ENCODE peak calls at places on chromosome 11, in six cellular contexts. One of them, this sample, is unnamed.

GRCh38 chr11:46246514-46246913 is 30.9 kb upstream of the CREB3L1 start:
- DNase-seq in HS-27A: no peak
- DNase-seq in T-helper 22 cell: no peak
- DNase-seq in type B pancreatic cell: no peak
- DNase-seq in activated CD8-positive, alpha-beta T cell treated with anti-CD3 and anti-CD28 coated beads for 36 hours: no peak
- DNase-seq in T-helper 9 cell: no peak
- DNase-seq in this sample: no peak

GRCh38 chr11:2689551-2690260 is 10.1 kb downstream of the KCNQ1OT1 start:
- DNase-seq in HS-27A: no peak
- DNase-seq in T-helper 22 cell: no peak
- DNase-seq in type B pancreatic cell: no peak
- DNase-seq in activated CD8-positive, alpha-beta T cell treated with anti-CD3 and anti-CD28 coated beads for 36 hours: no peak
- DNase-seq in T-helper 9 cell: no peak
- DNase-seq in this sample: no peak

GRCh38 chr11:16511109-16511806 is 154.9 kb upstream of the SOX6 start:
- DNase-seq in HS-27A: peak
- DNase-seq in T-helper 22 cell: no peak
- DNase-seq in type B pancreatic cell: no peak
- DNase-seq in activated CD8-positive, alpha-beta T cell treated with anti-CD3 and anti-CD28 coated beads for 36 hours: no peak
- DNase-seq in T-helper 9 cell: no peak
- DNase-seq in this sample: no peak

GRCh38 chr11:106914409-106914808 is 103.9 kb downstream of the GUCY1A2 start:
- DNase-seq in HS-27A: no peak
- DNase-seq in T-helper 22 cell: no peak
- DNase-seq in type B pancreatic cell: no peak
- DNase-seq in activated CD8-positive, alpha-beta T cell treated with anti-CD3 and anti-CD28 coated beads for 36 hours: no peak
- DNase-seq in T-helper 9 cell: no peak
- DNase-seq in this sample: no peak

GRCh38 chr11:94767701-94768601 is at the start of gene AMOTL1:
- DNase-seq in HS-27A: peak
- DNase-seq in T-helper 22 cell: no peak
- DNase-seq in type B pancreatic cell: peak
- DNase-seq in activated CD8-positive, alpha-beta T cell treated with anti-CD3 and anti-CD28 coated beads for 36 hours: peak
- DNase-seq in T-helper 9 cell: no peak
- DNase-seq in this sample: no peak

GRCh38 chr11:67274768-67275605 is 8.7 kb downstream of the GRK2 start:
- DNase-seq in HS-27A: no peak
- DNase-seq in T-helper 22 cell: no peak
- DNase-seq in type B pancreatic cell: no peak
- DNase-seq in activated CD8-positive, alpha-beta T cell treated with anti-CD3 and anti-CD28 coated beads for 36 hours: no peak
- DNase-seq in T-helper 9 cell: no peak
- DNase-seq in this sample: no peak

GRCh38 chr11:119339581-119340334 is 925 bp downstream of the C1QTNF5 start:
- DNase-seq in HS-27A: no peak
- DNase-seq in T-helper 22 cell: no peak
- DNase-seq in type B pancreatic cell: peak
- DNase-seq in activated CD8-positive, alpha-beta T cell treated with anti-CD3 and anti-CD28 coated beads for 36 hours: peak
- DNase-seq in T-helper 9 cell: peak
- DNase-seq in this sample: no peak

GRCh38 chr11:93986716-93987115 is 34.4 kb upstream of the HEPHL1 start:
- DNase-seq in HS-27A: no peak
- DNase-seq in T-helper 22 cell: no peak
- DNase-seq in type B pancreatic cell: no peak
- DNase-seq in activated CD8-positive, alpha-beta T cell treated with anti-CD3 and anti-CD28 coated beads for 36 hours: no peak
- DNase-seq in T-helper 9 cell: no peak
- DNase-seq in this sample: no peak

GRCh38 chr11:6438979-6439571 is 1.7 kb downstream of the HPX start:
- DNase-seq in HS-27A: no peak
- DNase-seq in T-helper 22 cell: no peak
- DNase-seq in type B pancreatic cell: no peak
- DNase-seq in activated CD8-positive, alpha-beta T cell treated with anti-CD3 and anti-CD28 coated beads for 36 hours: peak
- DNase-seq in T-helper 9 cell: no peak
- DNase-seq in this sample: peak

GRCh38 chr11:105852427-105852826 is 169.6 kb downstream of the MSANTD4 start:
- DNase-seq in HS-27A: no peak
- DNase-seq in T-helper 22 cell: no peak
- DNase-seq in type B pancreatic cell: no peak
- DNase-seq in activated CD8-positive, alpha-beta T cell treated with anti-CD3 and anti-CD28 coated beads for 36 hours: no peak
- DNase-seq in T-helper 9 cell: no peak
- DNase-seq in this sample: no peak

GRCh38 chr11:63564056-63564784 is 1.0 kb upstream of the PLAAT2 start:
- DNase-seq in HS-27A: no peak
- DNase-seq in T-helper 22 cell: no peak
- DNase-seq in type B pancreatic cell: no peak
- DNase-seq in activated CD8-positive, alpha-beta T cell treated with anti-CD3 and anti-CD28 coated beads for 36 hours: peak
- DNase-seq in T-helper 9 cell: no peak
- DNase-seq in this sample: no peak

GRCh38 chr11:96107143-96107829 is 183.4 kb upstream of the MTMR2 start:
- DNase-seq in HS-27A: no peak
- DNase-seq in T-helper 22 cell: no peak
- DNase-seq in type B pancreatic cell: no peak
- DNase-seq in activated CD8-positive, alpha-beta T cell treated with anti-CD3 and anti-CD28 coated beads for 36 hours: no peak
- DNase-seq in T-helper 9 cell: no peak
- DNase-seq in this sample: no peak

GRCh38 chr11:121615506-121615905 is 162.7 kb upstream of the SORL1-AS1 start:
- DNase-seq in HS-27A: no peak
- DNase-seq in T-helper 22 cell: no peak
- DNase-seq in type B pancreatic cell: no peak
- DNase-seq in activated CD8-positive, alpha-beta T cell treated with anti-CD3 and anti-CD28 coated beads for 36 hours: no peak
- DNase-seq in T-helper 9 cell: no peak
- DNase-seq in this sample: no peak

GRCh38 chr11:47375546-47376085 is 2.7 kb downstream of the SPI1 start:
- DNase-seq in HS-27A: no peak
- DNase-seq in T-helper 22 cell: no peak
- DNase-seq in type B pancreatic cell: no peak
- DNase-seq in activated CD8-positive, alpha-beta T cell treated with anti-CD3 and anti-CD28 coated beads for 36 hours: no peak
- DNase-seq in T-helper 9 cell: no peak
- DNase-seq in this sample: no peak

GRCh38 chr11:47477323-47477722 is 28.4 kb upstream of the RAPSN start:
- DNase-seq in HS-27A: no peak
- DNase-seq in T-helper 22 cell: no peak
- DNase-seq in type B pancreatic cell: no peak
- DNase-seq in activated CD8-positive, alpha-beta T cell treated with anti-CD3 and anti-CD28 coated beads for 36 hours: no peak
- DNase-seq in T-helper 9 cell: no peak
- DNase-seq in this sample: no peak

GRCh38 chr11:59706518-59707285 is 6.9 kb downstream of the OR10V1 start:
- DNase-seq in HS-27A: peak
- DNase-seq in T-helper 22 cell: no peak
- DNase-seq in type B pancreatic cell: no peak
- DNase-seq in activated CD8-positive, alpha-beta T cell treated with anti-CD3 and anti-CD28 coated beads for 36 hours: no peak
- DNase-seq in T-helper 9 cell: no peak
- DNase-seq in this sample: no peak

GRCh38 chr11:3051435-3052108 is 5.7 kb downstream of the CARS1 start:
- DNase-seq in HS-27A: no peak
- DNase-seq in T-helper 22 cell: no peak
- DNase-seq in type B pancreatic cell: no peak
- DNase-seq in activated CD8-positive, alpha-beta T cell treated with anti-CD3 and anti-CD28 coated beads for 36 hours: no peak
- DNase-seq in T-helper 9 cell: no peak
- DNase-seq in this sample: no peak

GRCh38 chr11:115806056-115806455 is 301.8 kb upstream of the CADM1 start:
- DNase-seq in HS-27A: no peak
- DNase-seq in T-helper 22 cell: no peak
- DNase-seq in type B pancreatic cell: no peak
- DNase-seq in activated CD8-positive, alpha-beta T cell treated with anti-CD3 and anti-CD28 coated beads for 36 hours: no peak
- DNase-seq in T-helper 9 cell: no peak
- DNase-seq in this sample: no peak

GRCh38 chr11:12707500-12707880 is 33.3 kb downstream of the TEAD1 start:
- DNase-seq in HS-27A: no peak
- DNase-seq in T-helper 22 cell: no peak
- DNase-seq in type B pancreatic cell: no peak
- DNase-seq in activated CD8-positive, alpha-beta T cell treated with anti-CD3 and anti-CD28 coated beads for 36 hours: no peak
- DNase-seq in T-helper 9 cell: no peak
- DNase-seq in this sample: no peak

GRCh38 chr11:82733444-82734119 is at the start of gene FAM181B:
- DNase-seq in HS-27A: no peak
- DNase-seq in T-helper 22 cell: no peak
- DNase-seq in type B pancreatic cell: peak
- DNase-seq in activated CD8-positive, alpha-beta T cell treated with anti-CD3 and anti-CD28 coated beads for 36 hours: peak
- DNase-seq in T-helper 9 cell: no peak
- DNase-seq in this sample: no peak

GRCh38 chr11:2801711-2802388 is 83.7 kb downstream of the CDKN1C start:
- DNase-seq in HS-27A: no peak
- DNase-seq in T-helper 22 cell: no peak
- DNase-seq in type B pancreatic cell: no peak
- DNase-seq in activated CD8-positive, alpha-beta T cell treated with anti-CD3 and anti-CD28 coated beads for 36 hours: no peak
- DNase-seq in T-helper 9 cell: no peak
- DNase-seq in this sample: no peak

GRCh38 chr11:5037926-5038325 is 8.4 kb upstream of the OR52J3 start:
- DNase-seq in HS-27A: no peak
- DNase-seq in T-helper 22 cell: no peak
- DNase-seq in type B pancreatic cell: no peak
- DNase-seq in activated CD8-positive, alpha-beta T cell treated with anti-CD3 and anti-CD28 coated beads for 36 hours: no peak
- DNase-seq in T-helper 9 cell: no peak
- DNase-seq in this sample: no peak

GRCh38 chr11:119178166-119178680 is 7.1 kb upstream of the NHERF4 start:
- DNase-seq in HS-27A: no peak
- DNase-seq in T-helper 22 cell: no peak
- DNase-seq in type B pancreatic cell: no peak
- DNase-seq in activated CD8-positive, alpha-beta T cell treated with anti-CD3 and anti-CD28 coated beads for 36 hours: no peak
- DNase-seq in T-helper 9 cell: no peak
- DNase-seq in this sample: no peak

GRCh38 chr11:73323464-73323863 is 15.4 kb downstream of the ARHGEF17 start:
- DNase-seq in HS-27A: no peak
- DNase-seq in T-helper 22 cell: no peak
- DNase-seq in type B pancreatic cell: no peak
- DNase-seq in activated CD8-positive, alpha-beta T cell treated with anti-CD3 and anti-CD28 coated beads for 36 hours: no peak
- DNase-seq in T-helper 9 cell: no peak
- DNase-seq in this sample: no peak

GRCh38 chr11:69352181-69352580 is 58.2 kb downstream of the MYEOV start:
- DNase-seq in HS-27A: no peak
- DNase-seq in T-helper 22 cell: no peak
- DNase-seq in type B pancreatic cell: no peak
- DNase-seq in activated CD8-positive, alpha-beta T cell treated with anti-CD3 and anti-CD28 coated beads for 36 hours: no peak
- DNase-seq in T-helper 9 cell: no peak
- DNase-seq in this sample: no peak

This sample was measured in effector memory CD4-positive, alpha-beta T cell.